ENCODE peak calls at places on chromosomes 6 and 20, in nine cellular contexts. One of them, this sample, is unnamed.

GRCh38 chr6:36314221-36315014 is 22.3 kb downstream of the BNIP5 start:
- DNase-seq in CD8-positive, alpha-beta memory T cell: no peak
- DNase-seq in AML-193: no peak
- DNase-seq in iPS-NIHi11: peak
- DNase-seq in AG08396: no peak
- DNase-seq in GM10248: no peak
- DNase-seq in AG09319: no peak
- DNase-seq in CD4-positive, alpha-beta T cell: no peak
- DNase-seq in posterior cingulate gyrus: no peak
- DNase-seq in this sample: no peak

GRCh38 chr6:4727671-4728435 is 48.4 kb upstream of the CDYL start:
- DNase-seq in iPS-NIHi11: no peak
- DNase-seq in CD8-positive, alpha-beta memory T cell: no peak
- DNase-seq in posterior cingulate gyrus: no peak
- DNase-seq in CD4-positive, alpha-beta T cell: no peak
- DNase-seq in AG08396: peak
- DNase-seq in AG09319: no peak
- DNase-seq in GM10248: no peak
- DNase-seq in AML-193: no peak
- DNase-seq in this sample: no peak

GRCh38 chr20:18465536-18466200 is 1.2 kb downstream of the DZANK1 start:
- DNase-seq in AML-193: no peak
- DNase-seq in posterior cingulate gyrus: no peak
- DNase-seq in GM10248: no peak
- DNase-seq in AG08396: no peak
- DNase-seq in CD8-positive, alpha-beta memory T cell: no peak
- DNase-seq in iPS-NIHi11: no peak
- DNase-seq in AG09319: no peak
- DNase-seq in CD4-positive, alpha-beta T cell: no peak
- DNase-seq in this sample: no peak

GRCh38 chr20:13349240-13349604 is 128.1 kb downstream of the ISM1 start:
- DNase-seq in AG09319: no peak
- DNase-seq in AG08396: peak
- DNase-seq in posterior cingulate gyrus: no peak
- DNase-seq in AML-193: no peak
- DNase-seq in GM10248: no peak
- DNase-seq in CD8-positive, alpha-beta memory T cell: no peak
- DNase-seq in CD4-positive, alpha-beta T cell: no peak
- DNase-seq in iPS-NIHi11: no peak
- DNase-seq in this sample: no peak

GRCh38 chr20:20815711-20816455 is 103.4 kb upstream of the RALGAPA2 start:
- DNase-seq in CD8-positive, alpha-beta memory T cell: no peak
- DNase-seq in CD4-positive, alpha-beta T cell: no peak
- DNase-seq in AML-193: no peak
- DNase-seq in GM10248: no peak
- DNase-seq in AG09319: no peak
- DNase-seq in iPS-NIHi11: no peak
- DNase-seq in posterior cingulate gyrus: no peak
- DNase-seq in AG08396: no peak
- DNase-seq in this sample: no peak

GRCh38 chr20:52422574-52423463 is 231.2 kb upstream of the ZFP64 start:
- DNase-seq in CD4-positive, alpha-beta T cell: no peak
- DNase-seq in CD8-positive, alpha-beta memory T cell: no peak
- DNase-seq in AG09319: no peak
- DNase-seq in posterior cingulate gyrus: no peak
- DNase-seq in AML-193: no peak
- DNase-seq in iPS-NIHi11: no peak
- DNase-seq in AG08396: no peak
- DNase-seq in GM10248: no peak
- DNase-seq in this sample: no peak

GRCh38 chr6:150209415-150209814 is 66.6 kb downstream of the PPP1R14C start:
- DNase-seq in GM10248: no peak
- DNase-seq in posterior cingulate gyrus: no peak
- DNase-seq in AG08396: no peak
- DNase-seq in AML-193: no peak
- DNase-seq in iPS-NIHi11: no peak
- DNase-seq in CD8-positive, alpha-beta memory T cell: no peak
- DNase-seq in AG09319: no peak
- DNase-seq in CD4-positive, alpha-beta T cell: no peak
- DNase-seq in this sample: no peak

GRCh38 chr6:166512567-166512966 is 73.9 kb downstream of the RAMACL start:
- DNase-seq in AG08396: no peak
- DNase-seq in posterior cingulate gyrus: no peak
- DNase-seq in CD8-positive, alpha-beta memory T cell: peak
- DNase-seq in AG09319: no peak
- DNase-seq in AML-193: no peak
- DNase-seq in iPS-NIHi11: no peak
- DNase-seq in CD4-positive, alpha-beta T cell: peak
- DNase-seq in GM10248: peak
- DNase-seq in this sample: no peak

GRCh38 chr20:45647441-45648050 is 16.5 kb upstream of the WFDC9 start:
- DNase-seq in iPS-NIHi11: no peak
- DNase-seq in CD4-positive, alpha-beta T cell: no peak
- DNase-seq in GM10248: no peak
- DNase-seq in AG08396: no peak
- DNase-seq in AG09319: no peak
- DNase-seq in CD8-positive, alpha-beta memory T cell: no peak
- DNase-seq in posterior cingulate gyrus: no peak
- DNase-seq in AML-193: no peak
- DNase-seq in this sample: no peak

GRCh38 chr6:82397962-82398692 is 34.5 kb downstream of the TPBG start:
- DNase-seq in AG08396: peak
- DNase-seq in GM10248: no peak
- DNase-seq in AG09319: no peak
- DNase-seq in AML-193: no peak
- DNase-seq in posterior cingulate gyrus: no peak
- DNase-seq in CD8-positive, alpha-beta memory T cell: no peak
- DNase-seq in iPS-NIHi11: no peak
- DNase-seq in CD4-positive, alpha-beta T cell: no peak
- DNase-seq in this sample: no peak

GRCh38 chr6:104483225-104483834 is 376.4 kb downstream of the HACE1 start:
- DNase-seq in AML-193: peak
- DNase-seq in GM10248: no peak
- DNase-seq in CD8-positive, alpha-beta memory T cell: no peak
- DNase-seq in iPS-NIHi11: no peak
- DNase-seq in AG09319: no peak
- DNase-seq in posterior cingulate gyrus: no peak
- DNase-seq in AG08396: no peak
- DNase-seq in CD4-positive, alpha-beta T cell: no peak
- DNase-seq in this sample: no peak

GRCh38 chr6:34520645-34521462 is 35.3 kb downstream of the SPDEF start:
- DNase-seq in AG09319: no peak
- DNase-seq in CD4-positive, alpha-beta T cell: no peak
- DNase-seq in CD8-positive, alpha-beta memory T cell: no peak
- DNase-seq in AML-193: no peak
- DNase-seq in GM10248: no peak
- DNase-seq in AG08396: no peak
- DNase-seq in posterior cingulate gyrus: peak
- DNase-seq in iPS-NIHi11: no peak
- DNase-seq in this sample: no peak

GRCh38 chr20:36483919-36484808 is 57.2 kb upstream of the MYL9 start:
- DNase-seq in CD8-positive, alpha-beta memory T cell: no peak
- DNase-seq in iPS-NIHi11: no peak
- DNase-seq in AML-193: no peak
- DNase-seq in GM10248: no peak
- DNase-seq in AG09319: no peak
- DNase-seq in CD4-positive, alpha-beta T cell: no peak
- DNase-seq in posterior cingulate gyrus: peak
- DNase-seq in AG08396: no peak
- DNase-seq in this sample: no peak

GRCh38 chr6:105151644-105152043 is 28.2 kb downstream of the POPDC3 start:
- DNase-seq in CD4-positive, alpha-beta T cell: no peak
- DNase-seq in AML-193: no peak
- DNase-seq in AG09319: no peak
- DNase-seq in CD8-positive, alpha-beta memory T cell: no peak
- DNase-seq in AG08396: no peak
- DNase-seq in iPS-NIHi11: no peak
- DNase-seq in posterior cingulate gyrus: no peak
- DNase-seq in GM10248: no peak
- DNase-seq in this sample: no peak

GRCh38 chr20:37341632-37342031 is 4.3 kb upstream of the SRC start:
- DNase-seq in AG08396: no peak
- DNase-seq in CD4-positive, alpha-beta T cell: no peak
- DNase-seq in iPS-NIHi11: no peak
- DNase-seq in AML-193: no peak
- DNase-seq in AG09319: no peak
- DNase-seq in posterior cingulate gyrus: peak
- DNase-seq in CD8-positive, alpha-beta memory T cell: no peak
- DNase-seq in GM10248: no peak
- DNase-seq in this sample: no peak

GRCh38 chr20:54028276-54029011 is 42.0 kb downstream of the BCAS1 start:
- DNase-seq in posterior cingulate gyrus: peak
- DNase-seq in iPS-NIHi11: no peak
- DNase-seq in AG09319: no peak
- DNase-seq in CD8-positive, alpha-beta memory T cell: no peak
- DNase-seq in AML-193: no peak
- DNase-seq in AG08396: no peak
- DNase-seq in GM10248: no peak
- DNase-seq in CD4-positive, alpha-beta T cell: no peak
- DNase-seq in this sample: no peak

GRCh38 chr6:38261626-38262025 is 378.1 kb downstream of the BTBD9 start:
- DNase-seq in CD8-positive, alpha-beta memory T cell: no peak
- DNase-seq in iPS-NIHi11: no peak
- DNase-seq in AG08396: no peak
- DNase-seq in AML-193: no peak
- DNase-seq in GM10248: no peak
- DNase-seq in AG09319: no peak
- DNase-seq in CD4-positive, alpha-beta T cell: no peak
- DNase-seq in posterior cingulate gyrus: no peak
- DNase-seq in this sample: no peak

GRCh38 chr20:7728373-7728772 is 211.9 kb downstream of the HAO1 start:
- DNase-seq in posterior cingulate gyrus: no peak
- DNase-seq in AML-193: no peak
- DNase-seq in GM10248: no peak
- DNase-seq in AG09319: no peak
- DNase-seq in iPS-NIHi11: no peak
- DNase-seq in CD8-positive, alpha-beta memory T cell: no peak
- DNase-seq in CD4-positive, alpha-beta T cell: no peak
- DNase-seq in AG08396: no peak
- DNase-seq in this sample: no peak

GRCh38 chr6:118574051-118574865 is 26.2 kb downstream of the PLN start:
- DNase-seq in AG09319: no peak
- DNase-seq in GM10248: no peak
- DNase-seq in AG08396: no peak
- DNase-seq in CD4-positive, alpha-beta T cell: no peak
- DNase-seq in iPS-NIHi11: no peak
- DNase-seq in posterior cingulate gyrus: no peak
- DNase-seq in AML-193: no peak
- DNase-seq in CD8-positive, alpha-beta memory T cell: no peak
- DNase-seq in this sample: no peak

GRCh38 chr6:138310294-138310693 is 67.4 kb upstream of the SMIM28 start:
- DNase-seq in AML-193: no peak
- DNase-seq in AG08396: no peak
- DNase-seq in CD4-positive, alpha-beta T cell: no peak
- DNase-seq in GM10248: no peak
- DNase-seq in posterior cingulate gyrus: no peak
- DNase-seq in CD8-positive, alpha-beta memory T cell: no peak
- DNase-seq in AG09319: no peak
- DNase-seq in iPS-NIHi11: no peak
- DNase-seq in this sample: no peak

GRCh38 chr6:3124667-3125066 is 6.2 kb downstream of the BPHL start:
- DNase-seq in CD4-positive, alpha-beta T cell: no peak
- DNase-seq in GM10248: no peak
- DNase-seq in AG08396: no peak
- DNase-seq in AML-193: no peak
- DNase-seq in posterior cingulate gyrus: no peak
- DNase-seq in AG09319: no peak
- DNase-seq in CD8-positive, alpha-beta memory T cell: no peak
- DNase-seq in iPS-NIHi11: no peak
- DNase-seq in this sample: no peak

This sample was measured in type B pancreatic cell.